ENCODE peak calls at places on chromosomes 7 and 10, in ten cellular contexts. W, J, N, Y, Z, B, G, C, O and Q are unnamed samples.

GRCh38 chr10:85864866-85865526 is 501.6 kb downstream of the GRID1 start:
- DNase-seq in W (no peak), J (no peak), N (no peak), Y (no peak), Z (no peak), B (no peak), G (no peak), C (no peak), O (no peak), Q (no peak)

GRCh38 chr7:48307041-48307714 is 135.9 kb downstream of the ABCA13 start:
- DNase-seq in W (no peak), J (no peak), N (no peak), Y (no peak), Z (no peak), B (no peak), G (no peak), C (no peak), O (no peak), Q (no peak)

GRCh38 chr10:114541081-114541833 is 116.8 kb downstream of the ABLIM1 start:
- DNase-seq in W (no peak), J (peak), N (peak), Y (peak), Z (peak), B (peak), G (peak), C (peak), O (peak), Q (no peak)

GRCh38 chr7:106862317-106863183 is 2.5 kb upstream of the PIK3CG start:
- DNase-seq in W (peak), J (no peak), N (no peak), Y (no peak), Z (no peak), B (no peak), G (no peak), C (no peak), O (no peak), Q (no peak)

GRCh38 chr10:31120392-31120791 is 88.7 kb upstream of the ZNF438 start:
- DNase-seq in W (no peak), J (no peak), N (no peak), Y (no peak), Z (no peak), B (no peak), G (no peak), C (no peak), O (no peak), Q (no peak)

GRCh38 chr7:130493275-130493868 is 1.5 kb downstream of the MEST start:
- DNase-seq in W (peak), J (no peak), N (no peak), Y (peak), Z (no peak), B (no peak), G (no peak), C (no peak), O (no peak), Q (peak)

GRCh38 chr10:35765039-35765662 is 123.1 kb upstream of the FZD8 start:
- DNase-seq in W (no peak), J (no peak), N (peak), Y (no peak), Z (no peak), B (no peak), G (no peak), C (no peak), O (peak), Q (no peak)

GRCh38 chr7:100968031-100968430 is 1.3 kb upstream of the MUC12 start:
- DNase-seq in W (no peak), J (no peak), N (no peak), Y (no peak), Z (no peak), B (no peak), G (no peak), C (no peak), O (no peak), Q (no peak)

GRCh38 chr10:117420768-117421167 is 45.5 kb upstream of the PDZD8 start:
- DNase-seq in W (no peak), J (no peak), N (no peak), Y (no peak), Z (no peak), B (no peak), G (no peak), C (no peak), O (no peak), Q (no peak)

GRCh38 chr7:106521115-106521514 is 139.8 kb downstream of the CCDC71L start:
- DNase-seq in W (no peak), J (no peak), N (no peak), Y (no peak), Z (peak), B (no peak), G (no peak), C (no peak), O (no peak), Q (no peak)

GRCh38 chr10:110704070-110704469 is 59.9 kb downstream of the RBM20 start:
- DNase-seq in W (no peak), J (no peak), N (no peak), Y (no peak), Z (no peak), B (no peak), G (no peak), C (no peak), O (no peak), Q (no peak)

GRCh38 chr10:118259288-118259906 is 82.7 kb downstream of the FAM204A start:
- DNase-seq in W (peak), J (no peak), N (peak), Y (no peak), Z (peak), B (no peak), G (no peak), C (no peak), O (no peak), Q (peak)

GRCh38 chr7:4731803-4732202 is 43.6 kb upstream of the AP5Z1 start:
- DNase-seq in W (no peak), J (no peak), N (no peak), Y (no peak), Z (no peak), B (no peak), G (no peak), C (no peak), O (no peak), Q (no peak)

GRCh38 chr7:153224890-153225289 is 465.3 kb downstream of the ACTR3B start:
- DNase-seq in W (no peak), J (no peak), N (no peak), Y (no peak), Z (no peak), B (no peak), G (no peak), C (no peak), O (no peak), Q (no peak)

GRCh38 chr7:51219261-51219988 is 97.2 kb downstream of the COBL start:
- DNase-seq in W (no peak), J (no peak), N (no peak), Y (no peak), Z (no peak), B (no peak), G (no peak), C (no peak), O (no peak), Q (no peak)
- H3K4me3 ChIP-seq in W (no peak), J (no peak), N (no peak), Y (no peak), Z (no peak), B (no peak), G (no peak), C (no peak), O (no peak), Q (no peak)

GRCh38 chr10:79246209-79246581 is 101.1 kb upstream of the PPIF start:
- DNase-seq in W (no peak), J (peak), N (no peak), Y (no peak), Z (peak), B (no peak), G (peak), C (peak), O (peak), Q (no peak)

GRCh38 chr10:79245539-79246208 is 101.6 kb upstream of the PPIF start:
- DNase-seq in W (no peak), J (no peak), N (no peak), Y (no peak), Z (peak), B (no peak), G (no peak), C (no peak), O (no peak), Q (no peak)

GRCh38 chr10:79244068-79244442 is 103.2 kb upstream of the PPIF start:
- DNase-seq in W (no peak), J (no peak), N (no peak), Y (no peak), Z (peak), B (no peak), G (no peak), C (no peak), O (no peak), Q (no peak)

GRCh38 chr10:79243211-79244067 is 103.8 kb upstream of the PPIF start:
- DNase-seq in W (peak), J (no peak), N (peak), Y (peak), Z (peak), B (peak), G (no peak), C (no peak), O (peak), Q (no peak)

GRCh38 chr10:79244841-79245504 is 102.3 kb upstream of the PPIF start:
- DNase-seq in W (no peak), J (no peak), N (peak), Y (no peak), Z (peak), B (no peak), G (no peak), C (no peak), O (no peak), Q (no peak)
- H3K4me3 ChIP-seq in W (no peak), J (peak), N (no peak), Y (no peak), Z (peak), B (peak), G (peak), C (no peak), O (peak), Q (no peak)

GRCh38 chr7:30705008-30705407 is 22.8 kb upstream of the CRHR2 start:
- DNase-seq in W (no peak), J (no peak), N (no peak), Y (no peak), Z (no peak), B (no peak), G (no peak), C (no peak), O (no peak), Q (no peak)
- H3K4me3 ChIP-seq in W (no peak), J (no peak), N (no peak), Y (no peak), Z (no peak), B (no peak), G (no peak), C (no peak), O (no peak), Q (no peak)

DNA sequence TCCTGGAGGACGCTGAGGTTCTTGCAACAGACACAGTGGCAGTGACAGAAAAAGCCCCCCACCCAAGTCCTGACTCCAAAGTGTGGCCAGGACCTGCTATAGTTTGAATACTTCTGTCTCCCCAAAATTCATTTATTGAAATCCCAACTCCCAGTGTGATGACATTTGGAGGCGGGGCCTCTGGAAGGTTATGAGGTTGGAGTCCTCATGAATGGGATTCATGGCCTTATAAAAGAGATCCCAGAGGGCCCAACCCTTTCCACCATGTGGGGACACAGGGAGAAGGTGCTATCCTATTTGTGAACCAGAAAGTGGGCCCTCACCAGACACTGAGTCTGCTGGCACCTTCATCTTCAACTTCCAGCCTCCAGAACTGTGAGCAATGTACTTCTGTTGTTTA is 18.3 kb downstream of the ANXA11 start:
- DNase-seq in W (no peak), J (no peak), N (no peak), Y (no peak), Z (no peak), B (no peak), G (no peak), C (no peak), O (no peak), Q (no peak)
- H3K4me3 ChIP-seq in W (no peak), J (peak), N (no peak), Y (no peak), Z (no peak), B (peak), G (no peak), C (no peak), O (no peak), Q (no peak)

DNA sequence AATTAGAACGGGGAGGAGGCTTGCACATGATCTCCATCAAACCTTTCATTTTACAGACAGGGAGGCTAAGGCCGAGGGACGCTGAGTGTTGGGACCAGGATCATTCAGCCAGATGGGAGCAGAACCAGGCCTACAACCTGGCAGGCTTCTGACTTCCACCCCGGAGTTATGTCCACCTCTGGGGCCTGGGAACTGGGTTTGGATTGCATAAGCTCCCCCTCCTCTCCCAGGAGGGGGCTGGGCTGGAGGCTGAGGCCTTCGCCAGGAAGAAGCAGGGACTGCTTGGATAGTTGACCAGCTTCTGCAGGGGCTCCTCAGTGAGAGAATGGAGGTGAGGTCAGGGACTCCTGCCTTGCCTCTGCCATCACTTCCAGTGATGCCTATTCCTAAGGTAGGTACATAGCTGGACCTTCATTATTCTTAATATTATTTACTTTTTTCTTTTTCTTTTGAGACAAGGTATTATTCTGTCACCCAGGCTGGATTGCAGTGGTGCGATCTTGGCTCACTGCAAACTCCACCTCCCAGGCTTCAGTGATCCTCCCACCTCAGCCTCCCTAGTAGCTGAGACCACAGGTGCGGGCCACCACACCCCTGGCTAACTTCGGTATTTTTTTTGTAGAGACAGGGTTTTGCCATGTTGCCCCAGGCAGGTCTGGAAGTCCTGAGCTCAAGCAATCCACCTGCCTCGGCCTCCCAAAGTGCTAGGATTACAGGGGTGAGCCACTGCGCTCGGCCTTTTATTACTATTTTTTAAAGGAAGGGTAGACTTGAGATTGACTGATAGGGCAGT is 1.3 kb downstream of the SNX10 start:
- DNase-seq in W (no peak), J (no peak), N (peak), Y (no peak), Z (peak), B (no peak), G (no peak), C (no peak), O (no peak), Q (no peak)
- H3K4me3 ChIP-seq in W (no peak), J (peak), N (no peak), Y (no peak), Z (peak), B (peak), G (peak), C (no peak), O (peak), Q (no peak)

GRCh38 chr10:112214335-112214941 is 30.9 kb upstream of the GPAM start:
- DNase-seq in W (no peak), J (no peak), N (no peak), Y (no peak), Z (no peak), B (no peak), G (no peak), C (no peak), O (no peak), Q (no peak)

GRCh38 chr10:112215342-112215774 is 31.8 kb upstream of the GPAM start:
- DNase-seq in W (peak), J (no peak), N (no peak), Y (no peak), Z (no peak), B (no peak), G (no peak), C (no peak), O (no peak), Q (no peak)

GRCh38 chr10:112213098-112213823 is 29.7 kb upstream of the GPAM start:
- DNase-seq in W (no peak), J (no peak), N (no peak), Y (no peak), Z (no peak), B (no peak), G (no peak), C (no peak), O (no peak), Q (no peak)

GRCh38 chr10:112216151-112216550 is 32.6 kb upstream of the GPAM start:
- DNase-seq in W (no peak), J (no peak), N (no peak), Y (no peak), Z (no peak), B (no peak), G (no peak), C (no peak), O (no peak), Q (no peak)

DNA sequence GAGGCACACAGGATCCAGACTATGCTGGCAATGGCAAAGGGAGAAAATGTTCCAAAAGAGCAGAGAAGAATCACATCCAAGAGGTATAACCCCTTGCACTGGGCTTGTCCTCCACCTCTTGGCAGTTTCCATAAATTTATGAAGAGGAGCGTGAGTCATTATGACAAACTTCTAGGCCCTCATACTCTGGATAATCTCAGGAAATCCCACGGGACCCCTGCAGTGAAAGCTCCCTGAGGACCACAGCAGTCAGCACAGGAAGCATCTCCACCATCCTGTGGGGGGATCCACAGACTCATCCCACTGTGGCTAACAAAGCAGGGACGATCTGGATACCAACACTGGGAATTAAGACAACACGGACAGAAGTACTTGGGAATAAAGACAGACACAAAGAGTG is 30.3 kb upstream of the GPAM start:
- DNase-seq in W (peak), J (no peak), N (no peak), Y (no peak), Z (no peak), B (no peak), G (no peak), C (no peak), O (no peak), Q (no peak)
- H3K4me3 ChIP-seq in W (no peak), J (no peak), N (no peak), Y (no peak), Z (no peak), B (no peak), G (no peak), C (no peak), O (no peak), Q (no peak)